ENCODE peak calls at places on chromosomes 6 and 20, in nine cellular contexts. N, J, L, B, H, P, T, X and C are unnamed samples.

GRCh38 chr6:163955131-163955530 is 540.6 kb downstream of the QKI start:
- DNase-seq in X (no peak), B (no peak), T (no peak), N (no peak), L (no peak), H (peak; percentile 70), P (no peak), J (no peak), C (peak; percentile 81)

GRCh38 chr20:58416832-58417231 is 27.8 kb downstream of the VAPB start:
- DNase-seq in B (no peak), J (no peak), P (no peak), T (no peak), H (no peak), L (no peak), X (no peak), N (no peak), C (no peak)

GRCh38 chr20:61558726-61559125 is 306.7 kb downstream of the CDH4 start:
- DNase-seq in X (no peak), P (no peak), H (peak; percentile 41), T (no peak), B (no peak), L (no peak), N (no peak), J (no peak), C (peak; percentile 41)

GRCh38 chr6:152301021-152301805 is 335.9 kb downstream of the SYNE1 start:
- DNase-seq in X (peak; percentile 59), H (peak; percentile 84), B (no peak), T (no peak), N (no peak), J (no peak), P (no peak), L (no peak), C (peak; percentile 47)

GRCh38 chr6:159234102-159234553 is 64.9 kb downstream of the FNDC1 start:
- DNase-seq in B (no peak), J (no peak), T (no peak), H (no peak), X (no peak), P (no peak), N (no peak), L (peak; percentile 44), C (no peak)

GRCh38 chr20:13054011-13054410 is 45.2 kb downstream of the SPTLC3 start:
- DNase-seq in P (no peak), T (no peak), L (no peak), N (no peak), J (no peak), H (no peak), B (no peak), X (no peak), C (no peak)

GRCh38 chr20:1858859-1859258 is 36.3 kb upstream of the SIRPA start:
- DNase-seq in J (no peak), L (no peak), H (no peak), X (peak; percentile 56), B (no peak), P (no peak), T (no peak), N (no peak), C (no peak)

GRCh38 chr6:148599967-148600426 is 146.8 kb upstream of the UST start:
- DNase-seq in J (no peak), X (no peak), T (no peak), P (no peak), H (no peak), N (no peak), B (no peak), L (no peak), C (no peak)

GRCh38 chr6:162178666-162179065 is 548.9 kb downstream of the PRKN start:
- DNase-seq in N (no peak), B (no peak), T (no peak), X (no peak), P (no peak), L (no peak), H (no peak), J (no peak), C (no peak)

GRCh38 chr6:117399924-117400323 is 25.8 kb downstream of the ROS1 start:
- DNase-seq in J (no peak), P (no peak), X (peak; percentile 20), B (no peak), H (peak; percentile 41), N (no peak), T (no peak), L (no peak), C (no peak)
- TF ChIP-seq CTCF in J (peak; percentile 6), P (no peak), X (peak; percentile 42), B (no peak), H (peak; percentile 57), N (peak; percentile 21), T (no peak), L (no peak), C (peak; percentile 26)

GRCh38 chr6:110366241-110366640 is 8.1 kb upstream of the METTL24 start:
- DNase-seq in H (no peak), X (no peak), L (no peak), N (no peak), P (no peak), B (no peak), J (no peak), T (no peak), C (no peak)

GRCh38 chr6:110368268-110368667 is 10.1 kb upstream of the METTL24 start:
- DNase-seq in L (no peak), B (no peak), H (no peak), X (no peak), J (no peak), N (no peak), P (no peak), T (no peak), C (no peak)

GRCh38 chr6:110367825-110368224 is 9.7 kb upstream of the METTL24 start:
- DNase-seq in N (no peak), P (no peak), X (no peak), B (no peak), L (no peak), T (no peak), H (no peak), J (no peak), C (no peak)

GRCh38 chr6:110367001-110367400 is 8.9 kb upstream of the METTL24 start:
- DNase-seq in N (no peak), B (no peak), L (no peak), P (no peak), H (no peak), J (no peak), T (no peak), X (no peak), C (no peak)

GRCh38 chr6:110369056-110369455 is 10.9 kb upstream of the METTL24 start:
- DNase-seq in X (no peak), H (no peak), P (no peak), J (no peak), L (no peak), N (no peak), T (no peak), B (no peak), C (no peak)
- H3K4me3 ChIP-seq in X (no peak overlapping the region), H (no peak overlapping the region), P (no peak overlapping the region), J (no peak overlapping the region), L (no peak overlapping the region), N (no peak overlapping the region), T (no peak overlapping the region), B (no peak overlapping the region), C (no peak overlapping the region)

GRCh38 chr6:73566954-73567591 is 46.2 kb upstream of the EEF1A1 start:
- DNase-seq in L (peak; percentile 81), T (peak; percentile 93), N (no peak), X (peak; percentile 62), P (peak; percentile 75), J (peak; percentile 72), B (peak; percentile 85), H (peak; percentile 49), C (peak; percentile 90)
- TF ChIP-seq CTCF in L (no peak), T (no peak), N (no peak), X (no peak), P (no peak), J (no peak), B (no peak), H (no peak), C (no peak)

GRCh38 chr6:32942555-32942954 is 1.7 kb upstream of the HLA-DMB start:
- DNase-seq in N (no peak), B (no peak), X (no peak), L (no peak), J (no peak), P (no peak), H (no peak), T (no peak), C (no peak)

GRCh38 chr6:32943864-32944263 is 3.0 kb upstream of the HLA-DMB start:
- DNase-seq in J (no peak), B (no peak), N (no peak), H (no peak), L (no peak), P (no peak), T (no peak), X (no peak), C (no peak)

GRCh38 chr6:32945106-32945761 is 4.4 kb upstream of the HLA-DMB start:
- DNase-seq in H (no peak), B (no peak), T (peak; percentile 83), X (no peak), J (no peak), P (no peak), L (no peak), N (no peak), C (no peak)

GRCh38 chr6:32945953-32946352 is 5.1 kb upstream of the HLA-DMB start:
- DNase-seq in B (no peak), H (no peak), J (no peak), P (no peak), N (no peak), T (no peak), L (no peak), X (no peak), C (no peak)

DNA sequence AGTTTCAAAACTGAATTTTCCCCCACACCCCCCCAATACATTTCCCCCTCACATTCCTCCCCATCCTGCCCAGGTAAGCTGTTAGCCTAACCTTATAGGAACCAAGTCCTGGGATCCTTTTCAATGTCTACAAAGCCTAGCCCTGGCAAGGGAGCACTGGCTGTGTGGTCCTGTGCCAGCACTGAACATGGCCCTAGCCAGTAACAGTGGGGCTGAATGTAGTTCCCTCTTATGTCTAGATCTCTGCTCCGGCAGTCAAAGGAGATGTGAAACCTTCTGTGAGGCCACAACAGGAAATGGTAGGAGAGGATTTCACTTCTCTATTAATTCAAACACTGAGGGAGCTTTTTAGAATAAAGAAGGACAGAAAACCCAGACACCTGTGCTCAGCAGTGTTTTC is 3.4 kb upstream of the HLA-DMB start:
- DNase-seq in H (no peak), X (no peak), B (peak; percentile 49), L (no peak), J (no peak), T (no peak), N (no peak), P (peak; percentile 57), C (no peak)
- H3K4me3 ChIP-seq in H (no peak overlapping the region), X (no peak overlapping the region), B (no peak overlapping the region), L (no peak overlapping the region), J (no peak overlapping the region), T (no peak overlapping the region), N (no peak overlapping the region), P (no peak overlapping the region), C (no peak overlapping the region)

GRCh38 chr20:55365745-55366144 is 639.6 kb downstream of the CBLN4 start:
- DNase-seq in L (no peak), N (no peak), P (no peak), J (no peak), T (no peak), B (no peak), H (no peak), X (no peak), C (no peak)
- TF ChIP-seq CTCF in L (no peak), N (no peak), P (no peak), J (no peak), T (no peak), B (no peak), H (no peak), X (no peak), C (no peak)